ENCODE peak calls at places on chromosomes 7 and 10, in six cellular contexts. T is uterus, P is epithelial cell of proximal tubule, J is BJ, Y is A549, Q is Peyer's patch. B is an unnamed sample.

GRCh38 chr7:146208484-146208883 is 91.9 kb downstream of the CNTNAP2 start:
- DNase-seq in J (no peak), T (no peak), P (no peak), Q (no peak), Y (no peak), B (no peak)

GRCh38 chr10:88908194-88908593 is 28.1 kb downstream of the STAMBPL1 start:
- DNase-seq in Q (no peak), T (no peak), J (no peak), P (no peak), Y (no peak), B (no peak)

GRCh38 chr10:28545967-28546644 is 13.2 kb downstream of the WAC start:
- DNase-seq in Y (no peak), T (no peak), J (no peak), Q (no peak), P (no peak), B (no peak)

GRCh38 chr7:156668130-156668741 is 27.7 kb downstream of the RNF32 start:
- DNase-seq in Y (no peak), P (peak), Q (no peak), J (no peak), T (no peak), B (no peak)

GRCh38 chr10:131574707-131575430 is 263.3 kb upstream of the TCERG1L start:
- DNase-seq in J (no peak), T (no peak), P (no peak), Q (peak), Y (no peak), B (peak)

GRCh38 chr7:24963218-24963617 is 16.8 kb downstream of the OSBPL3 start:
- DNase-seq in Y (no peak), J (no peak), P (peak), T (no peak), Q (peak), B (peak)

GRCh38 chr10:9825491-9826018 is 1192.1 kb upstream of the CELF2 start:
- DNase-seq in P (no peak), Q (no peak), T (no peak), J (no peak), Y (no peak), B (no peak)

GRCh38 chr7:107506683-107507339 is 37.0 kb downstream of the GPR22 start:
- DNase-seq in P (no peak), Q (no peak), J (no peak), T (no peak), Y (no peak), B (no peak)

GRCh38 chr10:47257396-47258120 is 42.4 kb upstream of the GDF10 start:
- DNase-seq in Q (no peak), J (no peak), Y (no peak), T (no peak), P (no peak), B (no peak)

GRCh38 chr7:150406311-150406564 is 27.1 kb downstream of the ZNF775 start:
- DNase-seq in J (no peak), T (no peak), Y (no peak), Q (peak), P (no peak), B (no peak)

GRCh38 chr7:149284343-149284742 is 22.3 kb downstream of the ZNF783 start:
- DNase-seq in P (no peak), J (no peak), Y (no peak), Q (peak), T (no peak), B (no peak)

GRCh38 chr7:24572421-24573007 is 738 bp upstream of the PALS2 start:
- DNase-seq in J (no peak), T (peak), Y (peak), P (peak), Q (peak), B (peak)

GRCh38 chr7:117283371-117283770 is 39.5 kb downstream of the WNT2 start:
- DNase-seq in J (peak), T (no peak), Q (no peak), Y (no peak), P (peak), B (no peak)

GRCh38 chr10:122258136-122259074 is 12.7 kb upstream of the BTBD16 start:
- DNase-seq in Y (no peak), T (no peak), Q (no peak), J (no peak), P (no peak), B (no peak)

GRCh38 chr10:127040756-127041155 is 135.5 kb downstream of the DOCK1 start:
- DNase-seq in Y (no peak), P (no peak), Q (no peak), J (no peak), T (no peak), B (no peak)

GRCh38 chr7:130394421-130395188 is 14.3 kb downstream of the CPA1 start:
- DNase-seq in P (no peak), J (no peak), Y (no peak), T (no peak), Q (no peak), B (peak)

GRCh38 chr7:28836661-28837060 is 121.5 kb downstream of the TRIL start:
- DNase-seq in Q (no peak), P (no peak), J (no peak), Y (no peak), T (no peak), B (no peak)

GRCh38 chr7:18655506-18655905 is 160.0 kb downstream of the HDAC9 start:
- DNase-seq in P (no peak), Y (no peak), Q (no peak), T (no peak), J (no peak), B (no peak)

GRCh38 chr10:78756604-78757442 is 311.9 kb upstream of the ZMIZ1 start:
- DNase-seq in J (peak), Q (peak), P (peak), T (peak), Y (peak), B (peak)

GRCh38 chr7:138173548-138173947 is 97.3 kb downstream of the AKR1D1 start:
- DNase-seq in T (no peak), J (no peak), P (no peak), Y (no peak), Q (no peak), B (no peak)

GRCh38 chr7:138170298-138170697 is 94.0 kb downstream of the AKR1D1 start:
- DNase-seq in T (no peak), J (no peak), P (no peak), Y (no peak), Q (no peak), B (no peak)

GRCh38 chr7:138169441-138169851 is 93.2 kb downstream of the AKR1D1 start:
- DNase-seq in J (no peak), Y (no peak), T (no peak), P (no peak), Q (no peak), B (no peak)

GRCh38 chr7:138167869-138168296 is 91.6 kb downstream of the AKR1D1 start:
- DNase-seq in P (no peak), Q (no peak), Y (no peak), J (no peak), T (no peak), B (no peak)

GRCh38 chr7:138170959-138171703 is 94.9 kb downstream of the AKR1D1 start:
- DNase-seq in J (no peak), Y (no peak), P (no peak), T (no peak), Q (no peak), B (no peak)
- H3K4me3 ChIP-seq in J (no peak), Y (no peak), P (no peak), T (no peak), Q (no peak), B (no peak)

DNA sequence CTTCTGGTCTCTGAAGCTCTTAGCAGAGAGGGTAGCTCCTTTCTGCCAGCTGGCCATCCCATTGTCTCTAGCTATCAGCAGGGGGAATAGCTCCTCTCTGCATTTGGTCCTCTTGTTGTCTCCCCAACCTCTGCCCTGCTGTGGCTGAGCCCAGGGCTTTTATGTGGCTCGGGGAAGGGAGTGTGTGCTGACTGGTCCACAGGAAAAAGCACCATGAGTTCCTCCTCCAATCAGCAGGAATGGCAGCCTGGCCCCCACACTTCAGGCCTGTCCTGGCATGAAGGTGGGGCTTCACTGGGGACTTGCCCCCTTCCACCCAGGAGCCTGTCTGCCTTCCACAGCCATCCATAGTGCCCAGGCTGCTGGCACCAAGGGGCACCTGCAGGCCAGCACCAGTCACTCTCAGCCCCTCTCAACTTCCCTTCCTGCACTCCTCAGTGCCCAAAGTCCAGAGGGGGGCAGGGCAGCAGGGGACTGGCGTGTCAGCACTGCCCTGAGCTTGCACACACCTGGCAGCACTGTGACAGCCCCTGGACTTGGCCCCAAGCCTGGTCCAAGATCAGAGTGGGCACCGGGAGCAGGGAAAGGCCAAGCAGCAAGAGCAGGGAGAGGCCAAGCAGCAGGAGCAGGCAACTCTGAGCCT is 36.2 kb downstream of the NOLC1 start:
- DNase-seq in Q (no peak), Y (no peak), T (no peak), J (no peak), P (no peak), B (no peak)
- H3K4me3 ChIP-seq in Q (no peak), Y (no peak), T (no peak), J (no peak), P (no peak), B (no peak)

GRCh38 chr10:123428302-123428701 is 237.9 kb upstream of the GPR26 start:
- DNase-seq in J (no peak), T (no peak), Y (no peak), Q (no peak), P (peak), B (no peak)
- H3K4me3 ChIP-seq in J (no peak), T (no peak), Y (no peak), Q (no peak), P (no peak), B (no peak)

GRCh38 chr7:77543910-77544309 is 6.8 kb downstream of the PTPN12 start:
- DNase-seq in Q (no peak), Y (no peak), J (no peak), P (no peak), T (no peak), B (no peak)

GRCh38 chr7:77542399-77542798 is 5.3 kb downstream of the PTPN12 start:
- DNase-seq in Q (no peak), T (no peak), P (no peak), Y (no peak), J (no peak), B (no peak)

GRCh38 chr7:77540402-77540822 is 3.3 kb downstream of the PTPN12 start:
- DNase-seq in J (no peak), Q (no peak), Y (no peak), P (no peak), T (no peak), B (no peak)

GRCh38 chr7:77544523-77544922 is 7.4 kb downstream of the PTPN12 start:
- DNase-seq in J (no peak), T (no peak), Q (no peak), P (no peak), Y (no peak), B (no peak)

DNA sequence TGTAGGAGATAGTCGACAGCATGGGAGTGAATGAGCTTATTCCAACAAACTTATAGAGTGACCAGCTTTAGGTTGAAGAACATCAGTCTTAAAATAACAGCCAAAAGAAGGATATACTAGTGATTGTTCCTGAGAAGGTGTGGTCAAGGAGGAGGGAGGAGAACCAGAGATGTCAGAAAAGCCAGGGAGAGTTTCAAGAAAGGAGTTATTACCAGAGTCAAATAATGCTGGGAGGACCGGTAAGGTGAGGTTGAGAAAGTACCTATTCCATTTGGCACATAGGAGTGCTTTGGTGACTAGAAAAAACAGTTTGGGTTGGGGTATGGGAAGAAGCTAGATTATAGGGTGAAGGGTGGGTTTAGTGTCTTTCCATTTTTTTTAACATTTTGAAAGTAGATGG is 5.8 kb downstream of the PTPN12 start:
- DNase-seq in J (no peak), Q (no peak), Y (no peak), T (no peak), P (no peak), B (no peak)
- H3K4me3 ChIP-seq in J (no peak), Q (no peak), Y (no peak), T (no peak), P (no peak), B (no peak)

GRCh38 chr7:33423646-33424020 is 294.3 kb downstream of the BBS9 start:
- DNase-seq in T (no peak), Y (peak), Q (no peak), J (no peak), P (no peak), B (no peak)

GRCh38 chr7:33421384-33421783 is 292.0 kb downstream of the BBS9 start:
- DNase-seq in T (no peak), J (no peak), P (no peak), Y (no peak), Q (no peak), B (no peak)

GRCh38 chr7:33420311-33420710 is 290.9 kb downstream of the BBS9 start:
- DNase-seq in P (no peak), Y (no peak), Q (no peak), T (no peak), J (no peak), B (no peak)

GRCh38 chr7:33425385-33425784 is 296.0 kb downstream of the BBS9 start:
- DNase-seq in J (no peak), P (no peak), Q (no peak), T (no peak), Y (no peak), B (no peak)

GRCh38 chr7:33422825-33423645 is 293.7 kb downstream of the BBS9 start:
- DNase-seq in T (no peak), Y (no peak), J (no peak), P (no peak), Q (no peak), B (no peak)
- H3K4me3 ChIP-seq in T (no peak), Y (no peak), J (no peak), P (no peak), Q (no peak), B (no peak)

GRCh38 chr7:46969303-46970130 is 612.4 kb downstream of the TNS3 start:
- DNase-seq in T (no peak), Y (no peak), P (peak), J (no peak), Q (no peak), B (no peak)
- H3K4me3 ChIP-seq in T (no peak), Y (no peak), P (no peak), J (no peak), Q (no peak), B (no peak)